ENCODE peak calls at places on chromosome 13, in four cellular contexts. R is A549, V is K562, D is H1. S is an unnamed sample.

GRCh38 chr13:112967666-112968379 is 1.2 kb upstream of the MCF2L start:
- DNase-seq in R (no peak), D (no peak), V (no peak), S (no peak)

GRCh38 chr13:41017744-41018582 is 1.2 kb downstream of the ELF1 start:
- DNase-seq in R (no peak), D (no peak), V (no peak), S (peak)

GRCh38 chr13:113545455-113545930 is 39.1 kb upstream of the TFDP1 start:
- DNase-seq in V (no peak), R (no peak), D (no peak), S (no peak)

GRCh38 chr13:112671359-112671758 is 18.5 kb upstream of the ATP11A start:
- DNase-seq in D (no peak), V (no peak), R (no peak), S (no peak)

GRCh38 chr13:39777527-39778061 is 122.1 kb downstream of the COG6 start:
- DNase-seq in D (no peak), V (no peak), R (peak), S (no peak)

GRCh38 chr13:97723655-97724054 is 229.8 kb upstream of the IPO5 start:
- DNase-seq in V (no peak), R (no peak), D (no peak), S (no peak)

GRCh38 chr13:78603240-78603947 is at the start of gene POU4F1:
- DNase-seq in D (peak), R (peak), V (peak), S (peak)

GRCh38 chr13:102309110-102309509 is 92.7 kb downstream of the FGF14 start:
- DNase-seq in D (no peak), R (no peak), V (no peak), S (no peak)

DNA sequence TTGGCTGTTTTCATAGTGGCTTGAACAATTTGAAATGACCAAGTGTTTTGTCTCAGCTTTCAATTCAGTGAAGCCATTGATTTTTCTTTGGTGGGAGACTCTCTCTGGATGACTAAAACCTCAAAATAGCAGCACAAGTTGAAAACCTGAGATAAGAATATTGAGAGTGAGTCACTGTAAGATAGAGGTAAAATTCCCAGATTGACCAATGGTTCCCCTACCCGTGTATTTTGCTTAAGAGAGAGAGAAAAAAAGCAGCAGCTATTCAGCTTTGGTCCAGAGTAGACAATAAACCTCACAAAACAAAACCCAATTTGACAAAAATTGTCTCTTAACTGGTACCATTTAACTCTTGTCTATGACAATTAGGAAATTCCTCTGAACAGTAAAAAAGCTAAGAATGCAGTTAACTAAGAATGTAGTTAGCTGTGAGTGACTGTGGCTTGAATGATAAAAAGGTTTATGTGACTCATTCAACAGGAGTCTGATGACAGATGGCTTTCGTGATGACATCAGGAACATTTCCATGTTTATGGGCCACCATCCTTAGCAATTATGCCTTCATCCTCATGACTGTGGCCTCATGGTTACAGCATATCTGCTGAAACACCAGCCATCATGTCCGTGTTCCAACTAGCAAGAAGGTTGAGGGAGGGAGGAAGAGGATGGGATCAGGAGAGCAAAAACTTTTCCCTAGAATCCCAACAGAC is 356.9 kb downstream of the NDFIP2 start:
- DNase-seq in D (no peak), R (no peak), V (no peak), S (no peak)
- TF ChIP-seq RNF2 in D (no peak), R (no peak), V (no peak), S (no peak)

DNA sequence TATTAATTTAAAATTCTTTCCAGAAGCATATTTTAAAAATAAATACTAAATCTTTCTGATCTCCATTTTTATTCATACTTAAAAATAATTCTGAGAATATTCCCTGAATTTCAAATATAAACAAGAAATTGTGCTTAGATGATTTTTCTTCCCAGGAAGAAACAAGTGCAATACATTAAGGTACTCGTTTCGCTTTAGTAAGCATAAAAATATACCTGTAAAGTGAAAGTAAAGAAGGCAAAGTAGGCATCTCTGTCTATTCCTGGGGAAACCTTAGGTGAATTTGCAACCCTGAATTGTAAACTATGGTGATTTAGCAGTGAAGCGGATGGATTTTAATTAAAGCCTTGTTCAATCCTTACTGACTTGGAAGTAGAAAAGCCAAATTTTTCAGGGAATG is 354.2 kb downstream of the DIAPH3 start:
- DNase-seq in R (no peak), V (no peak), D (no peak), S (no peak)
- TF ChIP-seq RNF2 in R (no peak), V (no peak), D (no peak), S (no peak)

DNA sequence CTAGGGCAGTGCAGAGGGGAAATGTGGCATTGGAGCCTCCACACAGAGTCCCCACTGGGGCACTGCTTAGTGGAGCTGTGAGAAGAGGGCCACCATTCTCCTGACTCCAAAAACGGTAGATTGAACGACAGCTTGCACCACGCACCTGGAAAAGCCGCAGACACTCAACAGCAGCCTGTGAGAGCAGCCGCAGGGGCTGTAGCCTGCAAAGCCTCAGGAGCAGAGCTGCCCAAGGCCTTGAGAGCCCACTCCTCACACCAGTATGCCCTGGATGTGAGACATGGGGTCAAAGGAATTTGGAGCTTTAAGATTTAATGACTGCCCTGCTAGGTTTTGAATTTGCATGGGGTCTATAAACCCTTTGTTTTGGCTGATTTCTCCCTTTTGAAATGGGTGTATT is 31.7 kb downstream of the NEK5 start:
- DNase-seq in V (no peak), D (no peak), R (no peak), S (no peak)
- TF ChIP-seq RNF2 in V (no peak), D (no peak), R (no peak), S (no peak)

GRCh38 chr13:51955841-51956603 is 55.2 kb downstream of the ATP7B start:
- DNase-seq in R (no peak), V (peak), D (no peak), S (no peak)
- TF ChIP-seq RNF2 in R (no peak), V (no peak), D (no peak), S (no peak)

GRCh38 chr13:70249332-70250064 is 141.2 kb upstream of the KLHL1 start:
- DNase-seq in R (no peak), D (no peak), V (no peak), S (peak)

GRCh38 chr13:70253411-70253810 is 145.2 kb upstream of the KLHL1 start:
- DNase-seq in D (no peak), R (no peak), V (no peak), S (no peak)

GRCh38 chr13:70255406-70255991 is 147.2 kb upstream of the KLHL1 start:
- DNase-seq in V (no peak), R (no peak), D (no peak), S (no peak)

GRCh38 chr13:70253834-70254233 is 145.6 kb upstream of the KLHL1 start:
- DNase-seq in D (no peak), V (no peak), R (no peak), S (peak)
- TF ChIP-seq RNF2 in D (no peak), V (no peak), R (no peak), S (no peak)

GRCh38 chr13:33405371-33405770 is 119.8 kb upstream of the STARD13 start:
- DNase-seq in V (no peak), D (no peak), R (no peak), S (no peak)

GRCh38 chr13:33402975-33403374 is 117.4 kb upstream of the STARD13 start:
- DNase-seq in V (no peak), R (no peak), D (no peak), S (no peak)

GRCh38 chr13:33403807-33404362 is 118.3 kb upstream of the STARD13 start:
- DNase-seq in R (no peak), D (no peak), V (no peak), S (no peak)

GRCh38 chr13:33401238-33401637 is 115.7 kb upstream of the STARD13 start:
- DNase-seq in R (no peak), D (no peak), V (no peak), S (no peak)
- TF ChIP-seq RNF2 in R (no peak), D (no peak), V (no peak), S (no peak)